ENCODE peak calls at places on chromosomes 12 and 14, in nine cellular contexts. P is endothelial cell of umbilical vein; Y is tibial artery; V is CD8-positive, alpha-beta memory T cell; M is OCI-LY7; B is K562; I is neuronal stem cell; E is CD8-positive, alpha-beta T cell; C is BE2C. O is an unnamed sample. For H3K36me3 and H3K4me1, the result is how much of the 10 kb centered on the place peaks cover.

GRCh38 chr12:10221846-10222245 is 9.2 kb downstream of the GABARAPL1 start:
- DNase-seq in V (no peak), P (no peak), B (no peak), E (no peak), M (no peak), Y (no peak), I (no peak), C (no peak), O (no peak)

GRCh38 chr12:108890208-108890607 is 10.3 kb downstream of the DAO start:
- DNase-seq in B (peak), P (peak), V (no peak), Y (no peak), E (no peak), M (peak), I (no peak), C (no peak), O (peak)

GRCh38 chr14:103393687-103394626 is 8.7 kb downstream of the MARK3 start:
- DNase-seq in B (peak), V (peak), I (no peak), E (no peak), M (peak), P (peak), C (no peak), Y (no peak), O (peak)

GRCh38 chr14:53193193-53193592 is 40.1 kb upstream of the DDHD1 start:
- DNase-seq in V (no peak), P (no peak), C (no peak), M (no peak), I (no peak), Y (no peak), E (no peak), B (no peak), O (peak)

GRCh38 chr12:100498141-100498540 is 24.5 kb downstream of the NR1H4 start:
- DNase-seq in B (no peak), E (no peak), V (no peak), Y (no peak), P (no peak), M (no peak), C (no peak), I (no peak), O (no peak)

GRCh38 chr12:80491176-80491575 is 47.1 kb downstream of the PTPRQ start:
- DNase-seq in B (no peak), I (no peak), E (no peak), V (no peak), M (no peak), Y (no peak), C (no peak), P (no peak), O (no peak)

GRCh38 chr12:95976416-95976832 is 19.7 kb downstream of the HAL start:
- DNase-seq in I (no peak), V (no peak), B (no peak), E (no peak), Y (no peak), P (no peak), M (no peak), C (no peak), O (no peak)

GRCh38 chr14:101400815-101401214 is 160.5 kb upstream of the DIO3 start:
- DNase-seq in E (no peak), M (no peak), B (no peak), V (no peak), I (no peak), P (peak), Y (no peak), C (no peak), O (no peak)

GRCh38 chr12:132360906-132361777 is 31.8 kb upstream of the GALNT9 start:
- DNase-seq in Y (no peak), M (no peak), C (no peak), P (no peak), V (no peak), E (no peak), B (no peak), I (no peak), O (no peak)

GRCh38 chr14:98175881-98176280 is 1096.1 kb downstream of the BCL11B start:
- DNase-seq in I (no peak), C (no peak), E (no peak), B (no peak), V (no peak), P (no peak), Y (no peak), M (no peak), O (no peak)

GRCh38 chr12:42327227-42327590 is 1.2 kb downstream of the PPHLN1 start:
- DNase-seq in C (no peak), I (no peak), E (no peak), Y (no peak), V (no peak), B (no peak), P (no peak), M (no peak), O (no peak)

GRCh38 chr12:66050610-66051009 is 79.9 kb downstream of the LLPH start:
- DNase-seq in P (no peak), I (no peak), V (no peak), E (no peak), M (no peak), C (no peak), Y (no peak), B (no peak), O (no peak)

GRCh38 chr14:92456215-92457017 is 57.2 kb upstream of the RIN3 start:
- DNase-seq in V (no peak), I (peak), B (peak), E (no peak), M (peak), C (peak), Y (no peak), P (peak), O (peak)

GRCh38 chr12:57803317-57803893 is 15.1 kb downstream of the AVIL start:
- DNase-seq in C (peak), P (peak), I (no peak), Y (no peak), B (peak), M (peak), E (peak), V (peak), O (peak)

GRCh38 chr12:111467862-111468245 is 62.1 kb downstream of the SH2B3 start:
- DNase-seq in P (peak), B (no peak), M (no peak), V (no peak), I (no peak), C (no peak), Y (no peak), E (no peak), O (no peak)

GRCh38 chr12:56158029-56158925 is at the start of gene MYL6:
- DNase-seq in V (peak), M (peak), P (peak), E (peak), B (peak), I (peak), C (peak), Y (peak), O (peak)

GRCh38 chr12:56158926-56159461 is 835 bp downstream of the MYL6 start:
- DNase-seq in V (peak), P (peak), C (peak), I (peak), B (no peak), Y (peak), E (no peak), M (peak), O (peak)

GRCh38 chr12:56160894-56161667 is 2.9 kb downstream of the MYL6 start:
- DNase-seq in I (no peak), M (no peak), Y (no peak), V (no peak), C (no peak), P (no peak), E (no peak), B (no peak), O (no peak)

GRCh38 chr12:56160160-56160763 is 2.1 kb downstream of the MYL6 start:
- DNase-seq in V (peak), M (peak), I (no peak), Y (no peak), C (no peak), P (peak), B (no peak), E (peak), O (no peak)

GRCh38 chr12:56159482-56160105 is 1.4 kb downstream of the MYL6 start:
- DNase-seq in E (no peak), V (no peak), B (no peak), Y (no peak), I (no peak), P (peak), M (peak), C (no peak), O (no peak)
- H3K36me3 ChIP-seq in E (under half), V (under half), B (half or more), Y (half or more), I (half or more), P (under half), M (half or more), C (half or more), O (half or more)

DNA sequence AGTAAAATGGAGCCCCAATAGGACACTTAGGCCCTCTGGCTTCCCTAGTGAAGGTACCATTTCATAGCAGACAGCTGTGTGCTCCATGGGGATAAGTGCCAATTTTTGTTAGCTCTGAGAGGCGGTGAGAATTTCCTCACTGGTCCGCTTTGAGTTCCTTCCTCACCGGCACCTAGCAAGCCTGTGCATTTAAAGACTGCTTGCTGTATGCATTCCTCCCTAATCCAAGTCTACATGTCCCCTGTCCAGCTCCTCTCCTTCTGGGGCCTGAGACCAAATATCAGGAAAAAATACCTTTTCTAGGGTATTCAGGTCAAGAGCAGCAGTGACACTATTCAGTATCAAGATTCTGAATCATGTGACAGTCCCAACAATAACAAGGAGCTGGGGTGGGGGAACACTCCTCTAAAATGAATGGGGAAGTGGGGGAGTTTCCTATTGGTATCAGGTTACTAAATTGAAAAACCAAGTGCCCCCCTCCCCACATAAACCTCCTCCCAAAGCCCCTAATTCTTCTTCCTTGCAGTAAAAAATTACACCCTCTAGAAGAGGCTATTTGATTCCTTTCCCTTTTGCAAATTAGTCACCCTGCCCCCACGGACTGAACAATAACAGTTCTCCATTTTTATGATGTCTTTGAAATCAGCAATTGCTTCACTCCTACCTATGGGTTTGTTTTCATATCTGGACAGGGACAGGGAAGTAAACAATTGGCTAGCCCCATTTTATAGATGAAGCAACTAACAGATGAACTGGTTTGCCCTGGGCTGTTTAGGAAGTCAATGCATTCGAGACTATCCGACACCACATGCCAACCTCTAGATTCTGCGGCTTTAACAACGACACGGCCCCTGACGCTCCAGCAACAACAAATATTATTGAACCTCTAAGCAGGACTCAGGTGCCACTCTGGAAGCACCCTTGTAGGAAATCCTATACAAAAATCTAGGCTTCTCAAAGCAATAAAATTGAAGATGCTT is 28.9 kb downstream of the BCL11B start:
- DNase-seq in B (no peak), C (no peak), P (no peak), V (peak), E (peak), M (no peak), Y (no peak), I (no peak), O (no peak)
- H3K4me1 ChIP-seq in B (under half), C (under half), P (under half), V (half or more), E (half or more), M (under half), Y (under half), I (under half), O (under half)

GRCh38 chr14:74492413-74493342 is at the start of gene NPC2:
- DNase-seq in Y (no peak), E (no peak), B (no peak), I (no peak), V (peak), M (no peak), P (peak), C (no peak), O (no peak)
- H3K36me3 ChIP-seq in Y (under half), E (under half), B (under half), I (under half), V (under half), M (under half), P (under half), C (under half), O (under half)

DNA sequence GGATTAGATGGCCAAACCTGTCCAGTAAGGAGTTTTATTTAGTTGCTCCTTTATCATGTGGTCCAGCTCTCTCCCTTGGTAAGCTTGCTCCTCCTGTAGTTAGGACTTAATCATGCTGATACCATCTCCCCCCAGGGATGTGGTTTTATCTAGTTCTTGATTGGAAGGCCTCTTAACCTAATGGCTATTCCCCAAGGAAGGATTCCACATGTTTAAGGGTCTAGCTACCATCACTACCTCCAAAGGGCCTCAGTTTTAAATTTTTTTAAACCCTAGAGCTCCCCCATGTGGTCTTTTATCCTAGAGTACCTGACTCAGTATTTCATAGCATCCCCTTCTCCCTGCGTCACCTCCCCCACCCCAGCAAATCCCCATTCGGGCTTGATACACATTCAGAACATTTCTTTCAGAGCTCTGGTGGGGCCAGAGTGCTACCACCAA is 22.5 kb downstream of the MAP3K12 start:
- DNase-seq in E (no peak), C (peak), P (peak), V (no peak), Y (no peak), M (peak), I (no peak), B (peak), O (peak)
- H3K4me1 ChIP-seq in E (under half), C (under half), P (under half), V (under half), Y (under half), M (under half), I (under half), B (under half), O (under half)

DNA sequence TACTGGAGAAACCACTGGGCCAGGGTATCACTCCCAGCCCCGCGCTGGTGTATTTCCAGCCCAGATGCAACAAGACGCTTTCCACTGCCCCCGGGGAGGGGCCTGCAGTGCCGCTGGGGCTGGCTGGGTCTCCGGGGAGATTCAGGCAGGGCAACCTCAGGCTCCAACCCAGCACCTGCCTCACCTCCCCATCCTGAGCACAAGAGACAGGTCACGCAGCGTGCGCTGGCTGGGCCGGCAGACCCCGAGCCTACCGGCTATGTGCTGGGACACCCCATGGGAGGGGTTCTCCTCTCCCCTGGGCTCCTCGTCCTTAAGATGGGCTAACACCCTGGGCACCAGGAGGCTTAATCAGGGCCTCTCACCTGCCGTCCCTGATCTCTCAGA is 80.9 kb downstream of the RFLNA start:
- DNase-seq in I (no peak), P (no peak), V (no peak), E (no peak), C (no peak), Y (no peak), M (no peak), B (no peak), O (no peak)
- H3K36me3 ChIP-seq in I (under half), P (under half), V (under half), E (under half), C (half or more), Y (half or more), M (under half), B (under half), O (under half)

GRCh38 chr14:99650189-99650588 is 5.3 kb downstream of the HHIPL1 start:
- DNase-seq in E (no peak), P (no peak), V (no peak), M (no peak), B (no peak), Y (no peak), C (no peak), I (no peak), O (no peak)

GRCh38 chr14:99649219-99649618 is 4.3 kb downstream of the HHIPL1 start:
- DNase-seq in C (no peak), M (no peak), V (no peak), B (no peak), E (no peak), Y (no peak), P (no peak), I (no peak), O (peak)

GRCh38 chr14:99648385-99648784 is 3.5 kb downstream of the HHIPL1 start:
- DNase-seq in E (no peak), M (no peak), I (no peak), V (no peak), P (no peak), C (no peak), B (no peak), Y (no peak), O (no peak)

GRCh38 chr14:99647407-99647806 is 2.5 kb downstream of the HHIPL1 start:
- DNase-seq in E (no peak), Y (no peak), M (no peak), P (no peak), C (no peak), I (no peak), V (no peak), B (no peak), O (no peak)

DNA sequence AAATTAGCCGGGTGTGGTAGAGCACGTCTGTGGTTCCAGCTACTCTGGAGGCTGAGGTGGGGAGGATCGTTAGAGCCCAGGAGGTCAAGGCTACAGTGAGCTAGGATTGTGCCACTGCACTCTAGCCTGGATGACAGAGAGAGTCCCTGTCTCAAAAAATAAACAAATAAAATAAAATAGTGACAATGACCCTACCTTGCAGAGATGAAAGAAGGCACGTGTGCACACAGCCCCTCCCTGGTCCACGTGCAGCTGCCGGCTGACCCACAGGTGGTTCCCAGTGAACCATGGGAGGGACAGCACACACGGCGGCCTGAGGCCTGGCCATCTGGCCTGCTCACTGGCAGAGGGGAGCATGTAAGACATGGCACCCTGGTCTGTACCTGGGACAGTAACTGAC is 4.7 kb downstream of the HHIPL1 start:
- DNase-seq in M (no peak), V (no peak), B (no peak), Y (no peak), P (no peak), I (no peak), E (no peak), C (no peak), O (no peak)
- H3K4me1 ChIP-seq in M (under half), V (under half), B (under half), Y (under half), P (under half), I (under half), E (under half), C (under half), O (under half)

GRCh38 chr12:116931665-116932064 is 20.9 kb downstream of the FBXW8 start:
- DNase-seq in C (no peak), P (no peak), Y (no peak), V (no peak), B (no peak), E (no peak), I (no peak), M (no peak), O (no peak)
- H3K36me3 ChIP-seq in C (under half), P (under half), Y (under half), V (under half), B (under half), E (under half), I (half or more), M (half or more), O (under half)

DNA sequence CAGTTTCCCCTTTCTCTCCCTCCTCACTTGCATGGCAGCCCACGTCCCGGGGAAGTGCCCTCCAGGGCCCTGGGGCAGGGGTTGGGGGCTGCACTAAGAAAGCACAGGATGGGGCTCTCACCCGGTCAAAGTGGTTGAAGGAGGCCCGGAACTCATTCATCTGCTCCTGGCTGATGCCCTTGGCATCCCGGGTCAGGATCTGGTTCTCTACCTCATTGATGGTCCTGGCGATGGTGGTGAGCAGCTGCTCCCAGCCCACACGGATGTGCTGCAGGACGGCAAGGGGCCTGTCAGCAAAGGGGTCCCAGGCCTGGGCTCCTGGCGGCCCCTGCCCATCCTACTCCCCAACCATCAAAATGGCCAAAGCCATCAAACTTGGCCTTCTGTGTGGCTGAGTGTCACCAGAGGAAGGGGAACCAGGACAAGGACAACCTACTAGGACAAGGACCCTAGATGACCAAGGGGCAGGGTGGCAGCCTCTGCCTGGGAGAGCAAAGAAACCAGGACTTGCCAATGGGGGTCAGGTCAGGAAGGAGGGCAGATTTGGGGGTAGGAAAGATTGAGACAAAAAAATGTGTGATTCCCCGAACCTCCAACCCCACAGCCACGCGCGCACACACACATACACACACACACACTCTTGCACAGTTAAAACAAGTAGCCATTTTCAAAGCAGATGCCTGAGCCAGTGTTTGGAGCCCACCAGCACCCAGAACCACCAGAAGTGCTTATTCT is 87.1 kb upstream of the ZFP36L1 start:
- DNase-seq in M (no peak), Y (peak), V (no peak), E (no peak), B (no peak), C (no peak), I (no peak), P (no peak), O (no peak)
- H3K4me1 ChIP-seq in M (under half), Y (under half), V (under half), E (under half), B (under half), C (under half), I (under half), P (under half), O (under half)